ENCODE peak calls at places on chromosomes 6 and 20, in ten cellular contexts. M is left ventricle myocardium inferior, N is psoas muscle, G is mesenchymal stem cell, X is esophagus squamous epithelium, Z is aorta, W is mammary epithelial cell, P is iPS DF 6.9, I is pancreas, R is esophagus muscularis mucosa. B is an unnamed sample.
A peak's percentile ranks its signal among the peaks of the same experiment; 100 is the strongest.

GRCh38 chr6:6856538-6857523 is 250.9 kb upstream of the RREB1 start:
- DNase-seq in M (peak; percentile 57), N (peak; percentile 82), G (peak; percentile 85), X (peak; percentile 48), Z (peak; percentile 78), W (peak; percentile 53), P (peak; percentile 13), I (no peak), R (no peak), B (no peak)

GRCh38 chr6:114452785-114453401 is 110.1 kb upstream of the HS3ST5 start:
- DNase-seq in M (no peak), N (no peak), G (no peak), X (no peak), Z (no peak), W (no peak), P (no peak), I (no peak), R (no peak), B (no peak)

GRCh38 chr20:36720510-36720909 is 25.4 kb downstream of the NDRG3 start:
- DNase-seq in M (no peak), N (no peak), G (peak; percentile 30), X (no peak), Z (no peak), W (no peak), P (no peak), I (no peak), R (no peak), B (peak; percentile 22)

GRCh38 chr6:37058084-37058586 is 52.7 kb downstream of the FGD2 start:
- DNase-seq in M (no peak), N (peak; percentile 75), G (peak; percentile 68), X (no peak), Z (no peak), W (peak; percentile 72), P (no peak), I (no peak), R (no peak), B (peak; percentile 40)

GRCh38 chr6:29631209-29631810 is 1.7 kb downstream of the GABBR1 start:
- DNase-seq in M (no peak), N (no peak), G (peak; percentile 58), X (no peak), Z (no peak), W (no peak), P (no peak), I (peak; percentile 27), R (no peak), B (peak; percentile 14)

GRCh38 chr6:33752139-33753015 is 5.7 kb upstream of the IP6K3 start:
- DNase-seq in M (no peak), N (no peak), G (no peak), X (no peak), Z (no peak), W (peak; percentile 39), P (no peak), I (no peak), R (no peak), B (no peak)

GRCh38 chr20:31515775-31516107 is 1.5 kb downstream of the HM13 start:
- DNase-seq in M (no peak), N (no peak), G (no peak), X (no peak), Z (peak; percentile 46), W (no peak), P (no peak), I (no peak), R (no peak), B (no peak)

GRCh38 chr6:51644426-51644825 is 443.0 kb downstream of the PKHD1 start:
- DNase-seq in M (no peak), N (no peak), G (no peak), X (no peak), Z (no peak), W (peak; percentile 95), P (no peak), I (no peak), R (no peak), B (no peak)

DNA sequence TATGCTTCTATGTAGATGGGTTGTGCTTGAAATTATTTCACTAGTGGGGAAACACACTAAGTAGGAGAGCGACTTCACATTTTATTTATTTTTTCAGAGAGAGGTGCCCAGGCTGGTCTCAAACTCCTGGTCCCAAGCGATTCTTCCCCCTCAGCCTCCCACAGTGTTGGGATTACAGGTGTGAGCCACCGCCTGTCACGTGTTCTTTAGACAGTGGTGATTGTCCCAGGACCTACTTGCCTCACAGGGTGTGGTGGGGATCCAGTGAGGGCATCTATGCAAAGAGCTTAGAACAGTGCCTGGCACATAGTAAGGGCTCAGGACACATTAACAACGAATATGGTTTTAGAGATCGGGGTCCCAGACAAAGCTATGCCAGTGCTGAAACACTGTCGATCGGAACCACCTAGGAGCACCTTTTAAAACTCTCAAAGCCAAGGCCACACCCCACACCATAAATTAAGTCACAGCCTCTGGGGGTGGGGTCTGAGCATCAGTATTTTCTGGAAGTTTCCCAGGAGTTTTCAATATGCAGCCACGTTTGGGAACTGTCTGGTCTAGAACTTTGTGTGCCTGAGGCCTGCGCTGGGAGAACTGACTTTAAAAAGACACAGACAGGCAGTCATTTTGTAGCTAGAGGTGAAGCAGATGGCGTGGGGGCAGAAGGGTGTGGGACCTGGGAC is 4.8 kb upstream of the BCAS4 start:
- DNase-seq in M (no peak), N (peak; percentile 23), G (no peak), X (no peak), Z (no peak), W (no peak), P (no peak), I (no peak), R (no peak), B (no peak)
- H3K27me3 ChIP-seq in M (peaks cover 12% of the 10 kb centered on the region), N (no peaks in the 10 kb centered on the region), G (no peaks in the 10 kb centered on the region), X (no peaks in the 10 kb centered on the region), Z (no peaks in the 10 kb centered on the region), W (no peaks in the 10 kb centered on the region), P (no peaks in the 10 kb centered on the region), I (no peaks in the 10 kb centered on the region), R (no peaks in the 10 kb centered on the region), B (no peaks in the 10 kb centered on the region)

GRCh38 chr6:81606965-81607381 is 145.5 kb downstream of the TENT5A start:
- DNase-seq in M (no peak), N (no peak), G (no peak), X (no peak), Z (no peak), W (no peak), P (no peak), I (no peak), R (no peak), B (peak; percentile 69)

GRCh38 chr6:81608776-81609175 is 143.7 kb downstream of the TENT5A start:
- DNase-seq in M (no peak), N (no peak), G (no peak), X (no peak), Z (no peak), W (no peak), P (no peak), I (no peak), R (no peak), B (peak; percentile 26)

GRCh38 chr6:81609736-81610135 is 142.7 kb downstream of the TENT5A start:
- DNase-seq in M (no peak), N (no peak), G (no peak), X (no peak), Z (no peak), W (no peak), P (no peak), I (no peak), R (no peak), B (no peak)

GRCh38 chr6:81601918-81602317 is 150.6 kb downstream of the TENT5A start:
- DNase-seq in M (no peak), N (no peak), G (no peak), X (no peak), Z (no peak), W (no peak), P (no peak), I (no peak), R (no peak), B (no peak)

DNA sequence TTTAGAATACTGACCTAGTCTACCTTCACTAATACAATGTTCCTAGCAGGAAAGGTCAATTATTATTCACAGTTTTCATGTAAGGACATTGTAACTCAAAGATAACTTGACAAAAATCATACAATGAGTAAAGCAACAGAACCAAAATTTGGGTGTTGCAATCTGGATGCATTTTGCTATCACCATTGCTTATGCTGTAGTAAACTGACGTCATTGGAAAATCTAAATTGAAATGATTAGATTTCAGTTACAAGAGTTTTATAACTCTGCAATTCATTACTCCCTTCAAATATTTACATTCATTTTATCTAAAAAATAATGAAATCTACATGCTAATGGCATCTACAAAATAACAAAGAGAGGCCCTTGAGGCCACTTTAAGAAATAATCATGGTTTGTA is 147.0 kb downstream of the TENT5A start:
- DNase-seq in M (no peak), N (no peak), G (no peak), X (no peak), Z (no peak), W (no peak), P (no peak), I (no peak), R (no peak), B (no peak)
- H3K27ac ChIP-seq in M (no peak overlapping the region), N (no peak overlapping the region), G (no peak overlapping the region), X (no peak overlapping the region), Z (no peak overlapping the region), W (no peak overlapping the region), P (no peak overlapping the region), I (no peak overlapping the region), R (no peak overlapping the region), B (no peak overlapping the region)

GRCh38 chr20:37904845-37905244 is 1.9 kb downstream of the VSTM2L start:
- DNase-seq in M (no peak), N (no peak), G (no peak), X (no peak), Z (no peak), W (no peak), P (no peak), I (no peak), R (no peak), B (no peak)

GRCh38 chr20:37911262-37911661 is 8.3 kb downstream of the VSTM2L start:
- DNase-seq in M (no peak), N (no peak), G (no peak), X (no peak), Z (no peak), W (no peak), P (no peak), I (no peak), R (no peak), B (no peak)

GRCh38 chr20:37907330-37907676 is 4.4 kb downstream of the VSTM2L start:
- DNase-seq in M (no peak), N (no peak), G (no peak), X (no peak), Z (no peak), W (no peak), P (no peak), I (no peak), R (no peak), B (no peak)

GRCh38 chr20:37905969-37906613 is 3.2 kb downstream of the VSTM2L start:
- DNase-seq in M (no peak), N (no peak), G (no peak), X (no peak), Z (no peak), W (no peak), P (no peak), I (no peak), R (no peak), B (no peak)

DNA sequence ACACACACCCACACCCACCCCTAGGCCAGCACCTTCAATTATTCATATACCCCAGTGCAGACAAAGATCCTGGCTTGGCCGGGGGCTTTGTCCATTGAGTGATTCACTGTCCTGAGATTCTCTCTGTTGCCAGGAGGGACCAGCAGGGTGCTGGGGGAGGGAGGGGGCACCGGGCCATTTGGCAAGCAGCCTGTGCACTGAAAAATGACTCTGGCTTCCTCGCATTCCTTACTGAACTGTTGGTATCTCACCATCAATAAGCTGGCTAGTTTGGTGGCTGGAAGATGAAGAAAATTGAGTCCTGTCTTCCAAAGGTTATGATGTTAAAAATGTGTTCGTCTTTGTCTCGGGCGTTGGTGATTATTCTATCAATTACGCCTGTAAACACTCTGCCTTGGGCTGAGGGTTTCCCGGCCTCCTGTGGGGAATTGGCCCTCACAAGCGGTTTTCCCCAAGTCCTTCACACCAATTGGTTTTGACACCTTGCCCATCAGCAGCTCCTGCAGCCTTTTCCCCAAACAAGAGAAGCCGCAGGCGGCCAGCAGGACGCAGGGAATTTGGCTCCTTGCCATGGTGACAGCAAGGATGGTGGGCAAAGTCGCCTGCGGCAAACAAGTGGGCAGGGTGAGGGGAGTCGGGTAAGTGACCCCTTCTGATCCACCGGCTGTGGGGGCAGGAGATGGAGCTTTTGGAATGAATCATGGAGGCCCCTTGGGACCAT is 4.9 kb downstream of the VSTM2L start:
- DNase-seq in M (no peak), N (no peak), G (no peak), X (no peak), Z (no peak), W (peak; percentile 46), P (no peak), I (no peak), R (no peak), B (peak; percentile 92)
- H3K27me3 ChIP-seq in M (peaks cover 95% of the 10 kb centered on the region), N (peaks cover 73% of the 10 kb centered on the region), G (peaks cover 69% of the 10 kb centered on the region), X (no peaks in the 10 kb centered on the region), Z (no peaks in the 10 kb centered on the region), W (peaks cover 3% of the 10 kb centered on the region), P (no peaks in the 10 kb centered on the region), I (no peaks in the 10 kb centered on the region), R (peaks cover 3% of the 10 kb centered on the region), B (peaks cover 49% of the 10 kb centered on the region)

GRCh38 chr20:38299963-38300362 is 4.0 kb upstream of the BPI start:
- DNase-seq in M (no peak), N (no peak), G (no peak), X (no peak), Z (no peak), W (peak; percentile 33), P (no peak), I (no peak), R (no peak), B (no peak)

GRCh38 chr20:38297916-38298674 is 5.9 kb upstream of the BPI start:
- DNase-seq in M (no peak), N (no peak), G (no peak), X (no peak), Z (no peak), W (no peak), P (no peak), I (no peak), R (no peak), B (no peak)

GRCh38 chr20:38300433-38300832 is 3.5 kb upstream of the BPI start:
- DNase-seq in M (no peak), N (no peak), G (no peak), X (no peak), Z (no peak), W (no peak), P (no peak), I (no peak), R (no peak), B (no peak)

GRCh38 chr20:38296433-38296832 is 7.5 kb upstream of the BPI start:
- DNase-seq in M (no peak), N (no peak), G (no peak), X (no peak), Z (no peak), W (no peak), P (no peak), I (no peak), R (no peak), B (no peak)

DNA sequence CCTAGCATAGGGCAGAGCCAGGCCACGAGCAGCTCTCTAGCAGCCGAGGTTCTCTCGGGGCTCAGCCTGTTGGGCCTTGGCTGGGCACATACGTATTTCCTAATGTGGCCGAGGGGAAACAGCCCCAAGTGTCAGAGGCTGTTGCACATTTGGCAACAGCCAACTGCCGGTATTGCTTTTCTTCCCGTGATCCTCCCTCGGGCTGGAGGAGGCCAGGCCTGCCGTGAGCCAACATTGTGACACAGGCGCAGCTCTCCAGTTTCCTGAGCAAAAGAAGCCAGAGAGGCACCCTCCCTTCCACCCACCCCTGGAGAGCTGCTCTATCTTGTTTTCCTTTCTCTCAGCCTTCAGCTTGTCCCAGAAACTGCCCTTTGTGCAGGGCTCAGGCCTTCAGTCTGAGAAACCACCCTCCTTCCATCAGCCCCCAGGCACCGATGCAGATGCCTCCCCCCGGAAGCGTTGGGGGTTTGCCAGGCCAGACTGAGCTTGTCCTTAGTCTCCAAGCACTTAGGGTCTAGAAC is 5.1 kb upstream of the BPI start:
- DNase-seq in M (peak; percentile 79), N (peak; percentile 95), G (no peak), X (no peak), Z (peak; percentile 91), W (peak; percentile 16), P (no peak), I (no peak), R (no peak), B (peak; percentile 39)
- H3K27ac ChIP-seq in M (peak overlapping the region; percentile 80), N (peak overlapping the region; percentile 88), G (no peak overlapping the region), X (peak overlapping the region; percentile 71), Z (peak overlapping the region; percentile 53), W (no peak overlapping the region), P (no peak overlapping the region), I (no peak overlapping the region), R (peak overlapping the region; percentile 79), B (no peak overlapping the region)

B was measured in fibroblast of lung.